ENCODE peak calls at places on chromosomes 13 and 19, in six cellular contexts. K, P, F, X, W and I are unnamed samples.

GRCh38 chr19:43675906-43676305 is 5.9 kb upstream of the PLAUR start:
- DNase-seq in F (no peak), W (no peak), X (no peak), K (no peak), P (no peak), I (no peak)

GRCh38 chr13:80988752-80989151 is 647.8 kb upstream of the SPRY2 start:
- DNase-seq in X (no peak), F (peak; percentile 9), W (no peak), K (no peak), P (no peak), I (no peak)

GRCh38 chr13:44853641-44854040 is 135.6 kb downstream of the NUFIP1 start:
- DNase-seq in K (no peak), F (no peak), W (no peak), X (no peak), P (no peak), I (no peak)

GRCh38 chr13:103852036-103852435 is 785.8 kb upstream of the SLC10A2 start:
- DNase-seq in K (no peak), W (no peak), X (peak; percentile 14), P (no peak), F (no peak), I (no peak)

GRCh38 chr13:45847554-45848224 is 3.9 kb downstream of the SIAH3 start:
- DNase-seq in X (peak; percentile 60), P (no peak), W (no peak), F (no peak), K (no peak), I (peak; percentile 35)

GRCh38 chr13:75961911-75962310 is 325.8 kb downstream of the LMO7 start:
- DNase-seq in W (no peak), K (no peak), F (no peak), P (no peak), X (no peak), I (no peak)

GRCh38 chr13:81021284-81021683 is 680.4 kb upstream of the SPRY2 start:
- DNase-seq in X (no peak), K (no peak), W (no peak), P (no peak), F (no peak), I (no peak)

GRCh38 chr13:21034602-21035190 is 26.7 kb downstream of the LATS2 start:
- DNase-seq in W (no peak), X (no peak), F (no peak), P (no peak), K (no peak), I (peak; percentile 51)

GRCh38 chr13:21402586-21403307 is 56.4 kb downstream of the ZDHHC20 start:
- DNase-seq in K (no peak), P (peak; percentile 71), F (no peak), X (peak; percentile 51), W (no peak), I (no peak)

GRCh38 chr13:98033277-98034247 is 80.1 kb downstream of the IPO5 start:
- DNase-seq in K (no peak), W (peak; percentile 45), F (peak; percentile 24), P (peak; percentile 44), X (peak; percentile 76), I (no peak)

GRCh38 chr13:34808649-34809048 is 133.4 kb upstream of the NBEA start:
- DNase-seq in P (no peak), W (no peak), K (no peak), F (no peak), X (no peak), I (no peak)

GRCh38 chr19:7149956-7150705 is 80.6 kb downstream of the ZNF557 start:
- DNase-seq in P (no peak), K (no peak), X (no peak), F (no peak), W (no peak), I (peak; percentile 38)

GRCh38 chr13:44155422-44156293 is 218.0 kb upstream of the SERP2 start:
- DNase-seq in W (no peak), X (peak; percentile 43), F (no peak), K (no peak), P (peak; percentile 45), I (peak; percentile 50)

GRCh38 chr19:58261968-58262921 is 16.5 kb upstream of the ZNF8 start:
- DNase-seq in F (no peak), K (no peak), X (peak; percentile 30), W (no peak), P (no peak), I (no peak)

GRCh38 chr19:4374451-4375163 is 25.7 kb downstream of the SH3GL1 start:
- DNase-seq in K (no peak), W (peak; percentile 97), F (no peak), P (peak; percentile 87), X (peak; percentile 91), I (peak; percentile 59)

GRCh38 chr19:35031072-35031881 is 1.0 kb downstream of the SCN1B start:
- DNase-seq in X (peak; percentile 48), K (no peak), F (no peak), P (peak; percentile 18), W (no peak), I (peak; percentile 70)
- H3K9ac ChIP-seq in X (peak overlapping the region; percentile 65), K (no peak overlapping the region), F (peak overlapping the region; percentile 57), P (peak overlapping the region; percentile 54), W (no peak overlapping the region), I (no peak overlapping the region)

DNA sequence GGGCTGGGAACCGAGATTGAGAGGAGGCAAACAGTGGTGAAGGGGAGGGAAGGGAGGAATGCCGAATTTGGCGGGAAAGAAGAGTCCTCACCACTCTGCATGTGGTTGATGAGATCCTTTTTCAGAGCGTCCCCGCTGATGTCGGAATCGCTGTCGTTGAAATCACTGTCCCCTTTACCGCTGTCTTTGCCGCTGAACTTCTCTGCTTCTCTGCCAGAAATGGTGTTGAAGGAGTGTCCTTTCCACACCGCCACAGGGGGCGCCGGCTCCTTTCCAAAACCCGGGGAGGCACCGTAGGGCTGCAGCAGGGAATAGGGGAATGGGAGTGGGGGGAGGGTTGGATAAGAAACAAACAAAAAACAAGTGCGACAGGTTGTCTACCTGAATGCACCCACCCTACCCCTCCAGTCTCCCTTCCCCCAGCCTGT is 3.1 kb downstream of the PCDH8 start:
- DNase-seq in K (no peak), P (no peak), X (no peak), F (peak; percentile 24), W (no peak), I (peak; percentile 61)
- H3K14ac ChIP-seq in K (no peak overlapping the region), P (no peak overlapping the region), X (no peak overlapping the region), F (no peak overlapping the region), W (no peak overlapping the region), I (no peak overlapping the region)

GRCh38 chr13:64672751-64673150 is 2557.4 kb downstream of the PCDH9 start:
- DNase-seq in X (no peak), K (no peak), W (no peak), P (peak; percentile 7), F (no peak), I (no peak)
- H3K9ac ChIP-seq in X (no peak overlapping the region), K (no peak overlapping the region), W (no peak overlapping the region), P (no peak overlapping the region), F (no peak overlapping the region), I (no peak overlapping the region)

GRCh38 chr13:110103479-110103878 is 203.5 kb downstream of the COL4A1 start:
- DNase-seq in W (no peak), X (no peak), K (no peak), F (no peak), P (no peak), I (no peak)

GRCh38 chr13:110105136-110105535 is 201.8 kb downstream of the COL4A1 start:
- DNase-seq in X (no peak), P (no peak), W (peak; percentile 27), K (no peak), F (no peak), I (no peak)

GRCh38 chr13:110102053-110102452 is 204.9 kb downstream of the COL4A1 start:
- DNase-seq in P (no peak), F (no peak), K (no peak), X (no peak), W (no peak), I (no peak)

GRCh38 chr13:110099922-110100321 is 207.0 kb downstream of the COL4A1 start:
- DNase-seq in X (no peak), W (no peak), K (no peak), F (no peak), P (no peak), I (no peak)

GRCh38 chr13:110103026-110103425 is 203.9 kb downstream of the COL4A1 start:
- DNase-seq in P (no peak), X (no peak), F (no peak), K (no peak), W (no peak), I (no peak)
- H3K14ac ChIP-seq in P (no peak overlapping the region), X (no peak overlapping the region), F (no peak overlapping the region), K (no peak overlapping the region), W (no peak overlapping the region), I (no peak overlapping the region)

GRCh38 chr19:49528211-49528771 is 488 bp downstream of the RCN3 start:
- DNase-seq in W (no peak), X (peak; percentile 58), K (no peak), P (peak; percentile 30), F (no peak), I (no peak)
- H3K9ac ChIP-seq in W (no peak overlapping the region), X (peak overlapping the region; percentile 94), K (peak overlapping the region; percentile 42), P (peak overlapping the region; percentile 56), F (no peak overlapping the region), I (no peak overlapping the region)

GRCh38 chr19:9847087-9847671 is 12.1 kb downstream of the PIN1 start:
- DNase-seq in X (peak; percentile 90), F (no peak), P (peak; percentile 97), W (peak; percentile 11), K (peak; percentile 51), I (peak; percentile 80)
- H3K14ac ChIP-seq in X (no peak overlapping the region), F (no peak overlapping the region), P (no peak overlapping the region), W (no peak overlapping the region), K (no peak overlapping the region), I (no peak overlapping the region)

DNA sequence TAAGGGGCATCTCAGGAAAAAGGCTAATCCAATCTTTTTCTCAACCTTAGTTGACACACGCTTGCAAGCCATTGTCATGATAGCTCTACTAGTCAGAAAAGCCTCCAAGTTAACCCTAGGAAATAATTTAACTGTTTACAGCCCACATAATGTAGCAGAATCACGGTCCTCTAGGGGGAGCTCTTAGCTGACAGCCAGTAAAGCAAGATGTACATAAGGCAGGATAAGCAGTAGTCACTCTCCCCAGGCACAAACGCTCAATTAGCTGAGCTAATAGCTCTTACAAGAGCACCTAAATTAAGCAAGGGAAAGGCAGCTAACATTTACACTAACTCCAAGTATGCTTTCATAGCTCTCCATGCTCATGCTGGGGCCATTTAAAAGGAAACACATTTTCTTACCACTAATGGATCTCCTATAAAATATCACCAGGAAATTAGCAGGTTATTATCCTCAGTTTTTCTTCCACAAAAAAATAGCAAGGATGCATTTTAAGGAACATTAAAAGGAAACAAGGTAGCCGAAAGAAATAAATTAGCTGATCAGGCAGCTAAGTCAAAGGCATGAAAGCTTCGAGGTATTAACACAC is 33.7 kb upstream of the ZSCAN5A start:
- DNase-seq in W (peak; percentile 0), P (no peak), X (peak; percentile 7), F (no peak), K (no peak), I (no peak)
- H3K9ac ChIP-seq in W (no peak overlapping the region), P (no peak overlapping the region), X (no peak overlapping the region), F (no peak overlapping the region), K (no peak overlapping the region), I (no peak overlapping the region)